ENCODE peak calls at places on chromosomes 4 and X, in four cellular contexts. One of them, this sample, is unnamed.

GRCh38 chrX:9464435-9465371 is at the start of gene TBL1X:
- DNase-seq in suprapubic skin: peak; percentile 70
- DNase-seq in H7: peak; percentile 91
- DNase-seq in CD8-positive, alpha-beta T cell: peak; percentile 25
- DNase-seq in this sample: no peak

GRCh38 chrX:45584717-45585116 is 384.0 kb upstream of the DIPK2B start:
- DNase-seq in suprapubic skin: no peak
- DNase-seq in H7: no peak
- DNase-seq in CD8-positive, alpha-beta T cell: no peak
- DNase-seq in this sample: no peak

GRCh38 chrX:130770615-130771014 is 132.4 kb downstream of the ENOX2 start:
- DNase-seq in suprapubic skin: no peak
- DNase-seq in H7: no peak
- DNase-seq in CD8-positive, alpha-beta T cell: no peak
- DNase-seq in this sample: no peak

GRCh38 chr4:108628411-108628810 is 8.0 kb downstream of the RPL34 start:
- DNase-seq in suprapubic skin: no peak
- DNase-seq in H7: no peak
- DNase-seq in CD8-positive, alpha-beta T cell: no peak
- DNase-seq in this sample: no peak

GRCh38 chrX:9704876-9705465 is 60.7 kb downstream of the GPR143 start:
- DNase-seq in suprapubic skin: no peak
- DNase-seq in H7: no peak
- DNase-seq in CD8-positive, alpha-beta T cell: no peak
- DNase-seq in this sample: no peak

GRCh38 chr4:89416968-89417367 is 109.4 kb upstream of the GPRIN3 start:
- DNase-seq in suprapubic skin: no peak
- DNase-seq in H7: no peak
- DNase-seq in CD8-positive, alpha-beta T cell: no peak
- DNase-seq in this sample: no peak

GRCh38 chr4:177380730-177381287 is 61.4 kb downstream of the AGA start:
- DNase-seq in suprapubic skin: no peak
- DNase-seq in H7: peak; percentile 71
- DNase-seq in CD8-positive, alpha-beta T cell: no peak
- DNase-seq in this sample: no peak

GRCh38 chr4:80072607-80073361 is at the start of gene ANTXR2:
- DNase-seq in suprapubic skin: peak; percentile 94
- DNase-seq in H7: peak; percentile 82
- DNase-seq in CD8-positive, alpha-beta T cell: peak; percentile 53
- DNase-seq in this sample: peak; percentile 96

DNA sequence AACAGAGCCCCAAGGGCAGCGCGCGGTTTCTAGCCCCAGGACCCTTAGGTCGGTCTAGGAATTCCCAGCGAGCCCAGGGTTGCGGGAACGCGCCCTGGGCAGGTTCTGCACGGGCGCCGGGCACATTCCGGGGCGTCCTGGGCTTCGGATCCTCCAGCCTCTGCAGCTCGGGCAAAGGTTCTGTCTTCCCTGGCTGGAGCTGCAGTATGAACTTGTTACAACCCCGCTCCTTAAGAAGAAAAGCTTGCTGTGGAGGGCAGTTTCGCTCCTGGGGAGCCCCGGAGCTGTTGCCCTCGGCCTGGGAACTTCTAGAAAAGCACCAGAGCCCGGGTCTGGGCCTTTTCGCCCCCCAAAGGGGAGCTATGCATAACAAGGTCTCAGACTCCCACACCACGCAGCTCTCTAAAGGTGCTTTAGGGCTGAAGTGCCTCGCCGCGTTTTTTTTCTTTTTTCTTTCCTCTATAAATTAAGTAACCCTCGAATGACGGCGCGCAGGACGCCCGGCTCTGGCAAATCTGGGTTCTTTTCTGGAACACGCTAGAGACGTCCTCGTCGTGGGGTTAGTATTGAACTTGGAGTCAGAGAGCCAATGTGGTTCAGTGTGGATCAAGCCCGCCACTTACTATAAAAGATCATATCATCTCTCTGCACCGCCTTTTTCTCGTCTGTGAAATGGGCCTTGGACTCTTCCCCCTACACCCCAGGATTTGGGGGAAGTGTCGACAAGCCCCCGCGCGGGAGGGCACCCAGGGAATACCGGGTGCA is 5.7 kb downstream of the MSX1 start:
- DNase-seq in suprapubic skin: no peak
- DNase-seq in H7: peak; percentile 77
- DNase-seq in CD8-positive, alpha-beta T cell: no peak
- DNase-seq in this sample: no peak
- H3K4me3 ChIP-seq in suprapubic skin: peak overlapping the region; percentile 43
- H3K4me3 ChIP-seq in H7: no peak overlapping the region
- H3K4me3 ChIP-seq in CD8-positive, alpha-beta T cell: no peak overlapping the region
- H3K4me3 ChIP-seq in this sample: no peak overlapping the region

GRCh38 chr4:24576276-24576675 is 8.1 kb downstream of the DHX15 start:
- DNase-seq in suprapubic skin: no peak
- DNase-seq in H7: no peak
- DNase-seq in CD8-positive, alpha-beta T cell: no peak
- DNase-seq in this sample: no peak
- H3K4me3 ChIP-seq in suprapubic skin: no peak overlapping the region
- H3K4me3 ChIP-seq in H7: no peak overlapping the region
- H3K4me3 ChIP-seq in CD8-positive, alpha-beta T cell: no peak overlapping the region
- H3K4me3 ChIP-seq in this sample: no peak overlapping the region

GRCh38 chr4:41177016-41177415 is 37.3 kb downstream of the APBB2 start:
- DNase-seq in suprapubic skin: no peak
- DNase-seq in H7: no peak
- DNase-seq in CD8-positive, alpha-beta T cell: no peak
- DNase-seq in this sample: no peak

GRCh38 chr4:41174444-41174843 is 39.9 kb downstream of the APBB2 start:
- DNase-seq in suprapubic skin: no peak
- DNase-seq in H7: no peak
- DNase-seq in CD8-positive, alpha-beta T cell: no peak
- DNase-seq in this sample: no peak

GRCh38 chr4:41179086-41179374 is 35.3 kb downstream of the APBB2 start:
- DNase-seq in suprapubic skin: no peak
- DNase-seq in H7: no peak
- DNase-seq in CD8-positive, alpha-beta T cell: no peak
- DNase-seq in this sample: no peak

GRCh38 chr4:41178372-41179085 is 35.8 kb downstream of the APBB2 start:
- DNase-seq in suprapubic skin: no peak
- DNase-seq in H7: no peak
- DNase-seq in CD8-positive, alpha-beta T cell: no peak
- DNase-seq in this sample: no peak

GRCh38 chr4:41176357-41176756 is 38.0 kb downstream of the APBB2 start:
- DNase-seq in suprapubic skin: no peak
- DNase-seq in H7: no peak
- DNase-seq in CD8-positive, alpha-beta T cell: no peak
- DNase-seq in this sample: no peak
- H3K4me3 ChIP-seq in suprapubic skin: no peak overlapping the region
- H3K4me3 ChIP-seq in H7: no peak overlapping the region
- H3K4me3 ChIP-seq in CD8-positive, alpha-beta T cell: no peak overlapping the region
- H3K4me3 ChIP-seq in this sample: no peak overlapping the region

GRCh38 chrX:136186023-136186413 is 38.7 kb downstream of the FHL1 start:
- DNase-seq in suprapubic skin: no peak
- DNase-seq in H7: no peak
- DNase-seq in CD8-positive, alpha-beta T cell: no peak
- DNase-seq in this sample: no peak
- H3K4me3 ChIP-seq in suprapubic skin: no peak overlapping the region
- H3K4me3 ChIP-seq in H7: no peak overlapping the region
- H3K4me3 ChIP-seq in CD8-positive, alpha-beta T cell: no peak overlapping the region
- H3K4me3 ChIP-seq in this sample: no peak overlapping the region

DNA sequence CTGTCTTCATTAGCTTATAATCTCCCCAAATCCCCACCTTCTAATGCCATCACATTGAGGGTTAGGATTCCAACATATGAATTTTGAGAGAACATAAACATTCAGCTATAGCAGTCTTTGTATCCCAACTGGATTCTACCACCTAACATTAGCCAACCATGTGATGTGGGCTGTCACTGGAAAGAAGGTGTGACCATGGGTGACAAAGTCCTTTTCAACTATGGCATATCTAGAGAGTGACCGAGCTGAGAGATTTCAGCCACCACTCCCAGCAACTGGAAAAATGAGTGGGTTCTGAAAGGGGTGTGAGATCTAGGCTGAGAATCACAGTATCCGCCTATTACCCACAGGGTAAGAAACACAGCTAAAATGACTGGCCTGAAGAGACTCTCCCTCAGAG is 22.1 kb downstream of the GABRB1 start:
- DNase-seq in suprapubic skin: no peak
- DNase-seq in H7: no peak
- DNase-seq in CD8-positive, alpha-beta T cell: no peak
- DNase-seq in this sample: no peak
- H3K4me3 ChIP-seq in suprapubic skin: no peak overlapping the region
- H3K4me3 ChIP-seq in H7: no peak overlapping the region
- H3K4me3 ChIP-seq in CD8-positive, alpha-beta T cell: no peak overlapping the region
- H3K4me3 ChIP-seq in this sample: no peak overlapping the region

GRCh38 chr4:27861381-27861787 is 1000.7 kb downstream of the STIM2 start:
- DNase-seq in suprapubic skin: no peak
- DNase-seq in H7: peak; percentile 6
- DNase-seq in CD8-positive, alpha-beta T cell: no peak
- DNase-seq in this sample: no peak
- H3K4me3 ChIP-seq in suprapubic skin: no peak overlapping the region
- H3K4me3 ChIP-seq in H7: no peak overlapping the region
- H3K4me3 ChIP-seq in CD8-positive, alpha-beta T cell: no peak overlapping the region
- H3K4me3 ChIP-seq in this sample: no peak overlapping the region

This sample was measured in ascending aorta.